ENCODE peak calls at places on chromosomes 2 and 18, in eight cellular contexts. N is Panc1, Z is HCT116, D is SK-N-SH, U is sigmoid colon, V is endothelial cell of umbilical vein, Y is breast epithelium, I is K562. H is an unnamed sample. For H3K4me1, the result is how much of the 10 kb centered on the place peaks cover.

GRCh38 chr2:128786800-128787478 is 468.3 kb upstream of the HS6ST1 start:
- DNase-seq in N (no peak), Y (no peak), Z (no peak), V (no peak), I (no peak), D (no peak), U (peak), H (no peak)

GRCh38 chr18:48222118-48222517 is 187.1 kb downstream of the ZBTB7C start:
- DNase-seq in I (peak), N (no peak), Y (peak), U (no peak), D (peak), V (no peak), Z (no peak), H (no peak)

GRCh38 chr2:186636800-186637795 is 47.2 kb downstream of the ITGAV start:
- DNase-seq in Z (no peak), I (no peak), N (no peak), V (no peak), Y (no peak), D (no peak), U (no peak), H (peak)

GRCh38 chr2:138184428-138184827 is 220.2 kb downstream of the HNMT start:
- DNase-seq in U (no peak), N (no peak), V (no peak), D (no peak), Y (no peak), I (no peak), Z (no peak), H (no peak)

GRCh38 chr2:6264198-6264597 is 572.0 kb downstream of the SOX11 start:
- DNase-seq in N (no peak), Z (no peak), I (no peak), U (no peak), D (no peak), Y (no peak), V (no peak), H (no peak)

GRCh38 chr2:113977660-113978523 is 88.0 kb downstream of the ACTR3 start:
- DNase-seq in Y (peak), Z (peak), D (no peak), V (peak), I (no peak), N (no peak), U (no peak), H (no peak)

GRCh38 chr2:162972383-162972782 is 133.8 kb upstream of the KCNH7 start:
- DNase-seq in D (no peak), V (no peak), Y (no peak), N (no peak), U (no peak), Z (no peak), I (no peak), H (no peak)

GRCh38 chr2:152247337-152247695 is 71.8 kb upstream of the STAM2 start:
- DNase-seq in N (peak), Y (no peak), D (no peak), U (no peak), I (no peak), Z (no peak), V (no peak), H (no peak)

GRCh38 chr18:79368681-79369080 is 27.0 kb upstream of the NFATC1 start:
- DNase-seq in Z (no peak), U (no peak), Y (no peak), V (peak), I (no peak), N (no peak), D (no peak), H (no peak)

GRCh38 chr2:183991973-183992372 is 606.4 kb upstream of the ZNF804A start:
- DNase-seq in U (no peak), Y (no peak), I (no peak), D (no peak), V (no peak), Z (no peak), N (no peak), H (no peak)

GRCh38 chr2:179226203-179226960 is 38.2 kb downstream of the SESTD1 start:
- DNase-seq in I (no peak), N (no peak), U (no peak), Y (no peak), Z (no peak), V (no peak), D (no peak), H (no peak)
- H3K4me1 ChIP-seq in I (under half), N (under half), U (under half), Y (under half), Z (under half), V (under half), D (under half), H (under half)

GRCh38 chr18:6681331-6681875 is 48.1 kb upstream of the ARHGAP28 start:
- DNase-seq in I (no peak), D (no peak), N (no peak), V (no peak), Y (no peak), Z (no peak), U (no peak), H (no peak)
- TF ChIP-seq POLR2AphosphoS5 in I (no peak), D (no peak), N (no peak), V (no peak), Y (no peak), Z (no peak), U (no peak), H (no peak)

DNA sequence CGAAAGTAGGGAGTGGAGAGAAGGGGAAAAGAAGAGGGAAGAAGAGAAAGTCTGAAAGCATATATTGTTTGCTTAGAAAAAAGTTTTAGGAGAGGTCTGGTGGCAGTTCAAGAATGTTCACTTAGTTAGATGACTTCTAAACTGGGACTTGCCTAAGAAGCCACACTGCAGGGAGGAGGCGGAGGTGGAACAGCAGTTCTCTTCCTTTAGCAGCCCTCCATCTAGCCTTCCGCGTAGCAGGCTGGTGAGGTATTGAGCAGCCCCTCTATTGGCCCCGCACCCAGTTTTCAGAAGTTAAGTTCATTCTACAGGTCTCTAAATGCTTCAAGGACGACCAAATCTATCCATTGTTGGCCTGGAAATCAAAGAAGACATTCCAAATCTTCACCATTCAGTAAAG is 31.9 kb upstream of the WIPF1 start:
- DNase-seq in N (no peak), D (no peak), Y (no peak), U (no peak), V (no peak), Z (no peak), I (no peak), H (no peak)
- H3K4me3 ChIP-seq in N (no peak), D (no peak), Y (no peak), U (no peak), V (no peak), Z (no peak), I (no peak), H (no peak)

DNA sequence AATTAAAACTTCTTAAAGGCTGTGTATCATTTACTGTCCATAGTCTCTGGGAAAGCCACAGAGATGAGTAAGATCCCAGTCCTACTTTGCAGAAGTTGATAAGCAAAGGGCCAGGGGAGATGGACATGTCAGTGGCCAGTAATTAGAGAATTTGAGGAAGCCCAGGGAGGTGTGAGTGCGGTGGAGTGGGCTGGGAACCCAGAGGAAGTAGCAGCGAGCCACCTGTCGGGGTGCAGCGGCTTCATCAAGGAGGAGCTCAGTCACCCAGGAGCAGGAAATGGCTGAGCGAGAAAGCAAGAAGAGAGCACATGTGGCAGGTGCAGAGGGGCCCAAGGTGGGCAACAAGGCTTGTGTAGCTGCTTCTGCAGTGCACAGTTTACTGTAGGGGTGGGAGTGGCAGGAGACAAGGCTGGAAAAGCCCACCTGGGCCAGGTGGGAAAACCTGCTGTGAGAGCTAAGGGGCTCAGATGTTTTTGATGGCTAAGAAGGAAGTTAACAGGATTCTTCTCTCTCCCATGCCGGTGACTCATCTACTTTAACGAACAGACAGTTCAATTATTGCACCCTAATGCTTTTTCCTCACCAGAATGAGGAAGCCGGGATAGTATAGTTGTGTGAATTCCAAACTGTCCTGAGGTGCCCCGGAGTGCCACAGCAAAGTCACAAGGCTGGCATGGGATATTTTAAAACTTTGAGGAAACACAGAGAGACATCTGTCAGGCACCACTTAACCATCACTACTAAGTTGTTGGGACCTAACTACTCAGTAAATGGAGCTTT is 34.8 kb upstream of the MGAT5 start:
- DNase-seq in Z (no peak), I (peak), D (no peak), U (no peak), Y (peak), N (no peak), V (no peak), H (peak)
- H3K4me1 ChIP-seq in Z (under half), I (under half), D (under half), U (under half), Y (under half), N (under half), V (under half), H (under half)

DNA sequence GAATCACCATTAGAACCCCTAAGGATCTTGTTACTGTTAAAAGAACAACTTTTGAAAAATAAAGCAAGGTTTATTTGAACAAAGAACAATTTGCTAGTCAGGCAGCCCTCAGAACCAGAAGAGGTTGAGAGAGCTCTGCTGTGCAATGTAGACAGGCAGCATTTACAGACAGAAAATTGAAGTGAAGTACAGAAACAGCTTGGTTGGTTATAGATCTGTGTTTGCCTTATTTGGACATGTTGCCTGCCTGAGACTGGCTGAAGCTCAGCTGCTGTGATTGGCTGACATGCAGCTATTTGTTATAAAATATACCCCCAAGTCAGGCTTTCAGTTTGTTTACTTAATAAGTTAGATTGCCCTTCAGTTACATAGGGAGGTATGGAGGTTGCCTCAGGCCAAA is 12.5 kb downstream of the MSTN start:
- DNase-seq in Z (no peak), U (no peak), Y (no peak), N (no peak), D (no peak), I (no peak), V (no peak), H (no peak)
- TF ChIP-seq POLR2AphosphoS5 in Z (no peak), U (no peak), Y (no peak), N (no peak), D (no peak), I (no peak), V (no peak), H (no peak)

DNA sequence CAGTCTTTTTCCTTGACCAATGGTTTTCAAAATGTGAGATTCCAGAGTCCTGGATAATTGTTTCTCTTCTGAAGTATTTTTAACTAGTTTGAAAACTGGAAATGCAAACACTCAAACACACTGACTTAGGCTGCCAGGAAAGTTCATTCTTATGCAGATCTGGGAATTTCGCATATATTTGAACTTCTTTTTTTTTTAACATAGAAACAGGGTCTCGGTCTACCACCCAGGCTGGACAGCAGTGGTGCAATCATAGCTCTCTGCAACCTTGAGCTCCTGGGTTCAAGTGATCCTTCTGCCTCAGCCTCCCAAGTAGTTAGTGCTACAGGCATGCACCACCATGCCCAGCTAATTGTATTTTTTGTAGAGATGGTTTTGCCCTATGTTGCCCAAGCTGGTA is 79.6 kb downstream of the DYM start:
- DNase-seq in V (no peak), Y (no peak), I (no peak), D (no peak), U (no peak), N (no peak), Z (no peak), H (no peak)
- H3K4me3 ChIP-seq in V (no peak), Y (no peak), I (no peak), D (no peak), U (no peak), N (no peak), Z (no peak), H (no peak)

GRCh38 chr18:62877448-62878221 is 162.3 kb downstream of the PHLPP1 start:
- DNase-seq in U (no peak), I (no peak), N (no peak), Z (no peak), D (no peak), V (peak), Y (no peak), H (no peak)

GRCh38 chr18:62876106-62876505 is 160.8 kb downstream of the PHLPP1 start:
- DNase-seq in N (no peak), Y (no peak), D (no peak), U (no peak), V (no peak), Z (no peak), I (no peak), H (no peak)

GRCh38 chr18:62878305-62878704 is 163.0 kb downstream of the PHLPP1 start:
- DNase-seq in V (no peak), Y (no peak), Z (no peak), N (no peak), U (no peak), I (no peak), D (no peak), H (no peak)

GRCh38 chr18:62875320-62875719 is 160.0 kb downstream of the PHLPP1 start:
- DNase-seq in V (no peak), Z (no peak), Y (no peak), I (no peak), N (no peak), D (no peak), U (no peak), H (no peak)

DNA sequence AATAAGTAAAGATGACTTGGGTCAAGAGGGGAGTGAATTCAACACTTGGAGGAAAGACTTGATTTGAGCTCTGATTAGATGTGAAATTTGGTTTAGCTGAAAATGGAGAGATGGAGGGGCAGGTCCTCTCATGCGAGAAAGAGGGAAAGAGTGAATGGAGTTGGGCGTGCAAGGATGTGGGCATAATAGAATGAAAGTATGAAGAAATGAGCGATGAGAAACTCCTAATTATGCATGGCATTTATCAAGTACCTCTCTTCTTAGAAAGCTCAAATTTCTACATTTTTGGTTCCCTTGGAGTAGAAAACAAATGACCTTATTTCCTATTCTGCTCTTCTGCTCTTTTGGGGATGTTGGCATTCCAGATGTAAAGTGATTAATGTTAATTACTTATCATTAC is 161.5 kb downstream of the PHLPP1 start:
- DNase-seq in V (peak), U (no peak), I (no peak), D (no peak), Y (no peak), Z (no peak), N (no peak), H (no peak)
- H3K4me1 ChIP-seq in V (under half), U (under half), I (under half), D (under half), Y (under half), Z (half or more), N (under half), H (under half)

GRCh38 chr2:231360881-231361294 is 34.6 kb upstream of the B3GNT7 start:
- DNase-seq in I (no peak), N (no peak), V (no peak), D (no peak), Z (no peak), U (peak), Y (no peak), H (peak)
- TF ChIP-seq POLR2AphosphoS5 in I (no peak), N (no peak), V (no peak), D (no peak), Z (no peak), U (no peak), Y (no peak), H (no peak)

GRCh38 chr2:160354677-160355076 is 138.9 kb downstream of the RBMS1 start:
- DNase-seq in I (no peak), U (no peak), Y (no peak), N (no peak), D (no peak), V (no peak), Z (no peak), H (no peak)
- H3K4me3 ChIP-seq in I (no peak), U (no peak), Y (no peak), N (no peak), D (no peak), V (no peak), Z (no peak), H (no peak)

DNA sequence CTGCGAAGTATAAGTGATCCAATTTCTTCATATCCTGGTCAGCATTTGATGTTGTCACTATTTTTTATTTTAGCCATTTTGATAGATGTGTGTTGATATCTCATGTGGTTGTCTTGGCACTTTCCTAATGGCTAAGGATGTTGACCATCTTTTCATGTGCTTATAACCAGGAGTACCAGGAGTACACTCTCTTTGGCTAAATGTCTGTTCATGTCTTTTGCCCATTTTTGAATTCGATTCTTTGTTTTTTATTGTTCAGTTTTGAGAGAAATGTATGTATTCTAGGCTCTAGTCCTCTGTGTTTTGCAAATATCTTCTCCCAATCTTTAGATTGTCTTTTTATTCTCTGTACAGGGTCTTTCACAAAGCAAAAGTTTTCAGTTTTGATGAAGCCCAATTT is 65.5 kb downstream of the SDC1 start:
- DNase-seq in U (no peak), Z (no peak), N (no peak), Y (no peak), D (no peak), V (no peak), I (no peak), H (no peak)
- H3K4me1 ChIP-seq in U (under half), Z (under half), N (under half), Y (under half), D (under half), V (under half), I (under half), H (under half)